ENCODE peak calls at places on chromosomes 11 and 22, in nine cellular contexts. Y is stimulated activated naive CD8-positive, alpha-beta T cell treated with anti-CD3 and anti-CD28 coated beads, Interleukin-15, Interleukin-2, amounts not matched to agents 100 U/mL and 50 U/mL, for 24 hours; P is stimulated activated naive CD4-positive, alpha-beta T cell; T is neural crest cell; F is DMS153; A is Daoy; Z is stimulated activated CD8-positive, alpha-beta memory T cell treated with anti-CD3 and anti-CD28 coated beads, Interleukin-4, amount 100 ng/mL, for 4 hours; M is activated naive CD4-positive, alpha-beta T cell treated with Interleukin-2 at 50 U/mL for 16 hours; N is AG04450. S is an unnamed sample.

GRCh38 chr11:3947084-3947483 is 91.6 kb downstream of the STIM1 start:
- DNase-seq in P (no peak), A (peak; percentile 36), N (no peak), F (peak; percentile 48), Z (peak; percentile 20), M (peak; percentile 18), Y (no peak), T (no peak), S (no peak)

GRCh38 chr11:66479741-66480115 is 506 bp upstream of the DPP3 start:
- DNase-seq in Z (no peak), A (no peak), P (no peak), Y (no peak), N (peak; percentile 6), F (no peak), M (no peak), T (no peak), S (peak; percentile 68)

GRCh38 chr11:103624708-103625623 is 411.5 kb upstream of the DDI1 start:
- DNase-seq in T (no peak), Y (no peak), N (peak; percentile 84), A (peak; percentile 35), M (no peak), F (no peak), Z (no peak), P (no peak), S (no peak)

GRCh38 chr11:11178671-11179070 is 174.4 kb downstream of the CSNK2A3 start:
- DNase-seq in Z (no peak), Y (no peak), P (no peak), M (no peak), F (no peak), N (no peak), A (peak; percentile 40), T (no peak), S (no peak)

GRCh38 chr11:9459573-9460321 is 1.1 kb upstream of the ZNF143 start:
- DNase-seq in A (peak; percentile 22), Y (peak; percentile 50), N (peak; percentile 7), M (peak; percentile 54), P (no peak), F (peak; percentile 12), Z (no peak), T (peak; percentile 7), S (peak; percentile 4)

GRCh38 chr11:7571640-7572000 is 57.8 kb downstream of the PPFIBP2 start:
- DNase-seq in Z (no peak), M (no peak), F (peak; percentile 45), A (peak; percentile 69), N (peak; percentile 46), P (no peak), Y (peak; percentile 35), T (peak; percentile 73), S (peak; percentile 60)

GRCh38 chr11:111335124-111335535 is 36.8 kb downstream of the POU2AF3 start:
- DNase-seq in A (no peak), Z (no peak), Y (no peak), M (no peak), N (no peak), P (no peak), T (no peak), F (no peak), S (no peak)

GRCh38 chr22:36873614-36874308 is 13.0 kb downstream of the NCF4 start:
- DNase-seq in T (no peak), Y (peak; percentile 41), Z (no peak), N (no peak), F (no peak), A (peak; percentile 59), P (no peak), M (peak; percentile 37), S (no peak)

GRCh38 chr22:44254811-44255210 is 57.9 kb downstream of the SHISAL1 start:
- DNase-seq in F (no peak), N (no peak), A (no peak), M (no peak), P (no peak), Z (no peak), T (no peak), Y (no peak), S (no peak)

GRCh38 chr11:73729594-73730206 is 31.2 kb downstream of the RAB6A start:
- DNase-seq in F (no peak), T (peak; percentile 22), Z (no peak), A (peak; percentile 6), M (no peak), Y (peak; percentile 15), P (no peak), N (no peak), S (peak; percentile 16)

GRCh38 chr22:49687786-49688515 is 139.7 kb downstream of the BRD1 start:
- DNase-seq in T (no peak), Y (no peak), A (no peak), M (no peak), P (no peak), F (no peak), N (no peak), Z (no peak), S (no peak)

S was measured in NCI-H2081.